ENCODE peak calls at places on chromosomes 5 and 9, in seven cellular contexts. One of them, this sample, is unnamed. For H3K9me3, the result is how much of the 10 kb centered on the place peaks cover.

GRCh38 chr5:43155394-43156096 is 34.8 kb downstream of the ZNF131 start:
- DNase-seq in CD8-positive, alpha-beta T cell: no peak
- DNase-seq in naive thymus-derived CD4-positive, alpha-beta T cell: no peak
- DNase-seq in pancreas: no peak
- DNase-seq in cardiac muscle cell: peak
- DNase-seq in SJSA1: no peak
- DNase-seq in ovary: no peak
- DNase-seq in this sample: no peak

GRCh38 chr9:93053781-93054331 is 4.6 kb upstream of the SUSD3 start:
- DNase-seq in CD8-positive, alpha-beta T cell: no peak
- DNase-seq in naive thymus-derived CD4-positive, alpha-beta T cell: no peak
- DNase-seq in pancreas: no peak
- DNase-seq in cardiac muscle cell: no peak
- DNase-seq in SJSA1: no peak
- DNase-seq in ovary: peak
- DNase-seq in this sample: no peak

GRCh38 chr9:123016631-123017030 is 16.8 kb upstream of the GPR21 start:
- DNase-seq in CD8-positive, alpha-beta T cell: no peak
- DNase-seq in naive thymus-derived CD4-positive, alpha-beta T cell: no peak
- DNase-seq in pancreas: no peak
- DNase-seq in cardiac muscle cell: no peak
- DNase-seq in SJSA1: no peak
- DNase-seq in ovary: no peak
- DNase-seq in this sample: no peak

GRCh38 chr9:129351642-129352151 is 173.6 kb upstream of the IER5L start:
- DNase-seq in CD8-positive, alpha-beta T cell: no peak
- DNase-seq in naive thymus-derived CD4-positive, alpha-beta T cell: no peak
- DNase-seq in pancreas: no peak
- DNase-seq in cardiac muscle cell: no peak
- DNase-seq in SJSA1: no peak
- DNase-seq in ovary: no peak
- DNase-seq in this sample: no peak

GRCh38 chr5:80703747-80704146 is 49.0 kb upstream of the DHFR start:
- DNase-seq in CD8-positive, alpha-beta T cell: no peak
- DNase-seq in naive thymus-derived CD4-positive, alpha-beta T cell: no peak
- DNase-seq in pancreas: no peak
- DNase-seq in cardiac muscle cell: no peak
- DNase-seq in SJSA1: no peak
- DNase-seq in ovary: no peak
- DNase-seq in this sample: no peak

GRCh38 chr9:106835840-106836239 is 27.1 kb upstream of the ZNF462 start:
- DNase-seq in CD8-positive, alpha-beta T cell: no peak
- DNase-seq in naive thymus-derived CD4-positive, alpha-beta T cell: no peak
- DNase-seq in pancreas: no peak
- DNase-seq in cardiac muscle cell: no peak
- DNase-seq in SJSA1: no peak
- DNase-seq in ovary: no peak
- DNase-seq in this sample: no peak

GRCh38 chr9:134968011-134968822 is 50.5 kb upstream of the FCN1 start:
- DNase-seq in CD8-positive, alpha-beta T cell: no peak
- DNase-seq in naive thymus-derived CD4-positive, alpha-beta T cell: no peak
- DNase-seq in pancreas: peak
- DNase-seq in cardiac muscle cell: peak
- DNase-seq in SJSA1: no peak
- DNase-seq in ovary: no peak
- DNase-seq in this sample: peak

GRCh38 chr5:142012792-142013388 is at the start of gene GNPDA1:
- DNase-seq in CD8-positive, alpha-beta T cell: peak
- DNase-seq in naive thymus-derived CD4-positive, alpha-beta T cell: peak
- DNase-seq in pancreas: peak
- DNase-seq in cardiac muscle cell: peak
- DNase-seq in SJSA1: peak
- DNase-seq in ovary: peak
- DNase-seq in this sample: peak

GRCh38 chr9:130138791-130139190 is 33.4 kb upstream of the NCS1 start:
- DNase-seq in CD8-positive, alpha-beta T cell: no peak
- DNase-seq in naive thymus-derived CD4-positive, alpha-beta T cell: peak
- DNase-seq in pancreas: no peak
- DNase-seq in cardiac muscle cell: peak
- DNase-seq in SJSA1: peak
- DNase-seq in ovary: peak
- DNase-seq in this sample: no peak

GRCh38 chr5:142364251-142365145 is 39.7 kb upstream of the SPRY4 start:
- DNase-seq in CD8-positive, alpha-beta T cell: no peak
- DNase-seq in naive thymus-derived CD4-positive, alpha-beta T cell: no peak
- DNase-seq in pancreas: no peak
- DNase-seq in cardiac muscle cell: no peak
- DNase-seq in SJSA1: no peak
- DNase-seq in ovary: no peak
- DNase-seq in this sample: no peak

GRCh38 chr5:88677943-88678779 is 204.8 kb downstream of the MEF2C start:
- DNase-seq in CD8-positive, alpha-beta T cell: no peak
- DNase-seq in naive thymus-derived CD4-positive, alpha-beta T cell: no peak
- DNase-seq in pancreas: no peak
- DNase-seq in cardiac muscle cell: no peak
- DNase-seq in SJSA1: no peak
- DNase-seq in ovary: no peak
- DNase-seq in this sample: no peak

GRCh38 chr9:91162311-91162710 is 199.4 kb downstream of the AUH start:
- DNase-seq in CD8-positive, alpha-beta T cell: no peak
- DNase-seq in naive thymus-derived CD4-positive, alpha-beta T cell: no peak
- DNase-seq in pancreas: no peak
- DNase-seq in cardiac muscle cell: no peak
- DNase-seq in SJSA1: no peak
- DNase-seq in ovary: no peak
- DNase-seq in this sample: no peak

GRCh38 chr5:53069626-53070025 is 39.9 kb downstream of the MOCS2 start:
- DNase-seq in CD8-positive, alpha-beta T cell: no peak
- DNase-seq in naive thymus-derived CD4-positive, alpha-beta T cell: no peak
- DNase-seq in pancreas: no peak
- DNase-seq in cardiac muscle cell: no peak
- DNase-seq in SJSA1: peak
- DNase-seq in ovary: no peak
- DNase-seq in this sample: no peak

GRCh38 chr5:35313296-35313695 is 83.0 kb upstream of the PRLR start:
- DNase-seq in CD8-positive, alpha-beta T cell: no peak
- DNase-seq in naive thymus-derived CD4-positive, alpha-beta T cell: no peak
- DNase-seq in pancreas: no peak
- DNase-seq in cardiac muscle cell: no peak
- DNase-seq in SJSA1: no peak
- DNase-seq in ovary: no peak
- DNase-seq in this sample: no peak

GRCh38 chr5:68330564-68330963 is 115.0 kb downstream of the PIK3R1 start:
- DNase-seq in CD8-positive, alpha-beta T cell: no peak
- DNase-seq in naive thymus-derived CD4-positive, alpha-beta T cell: no peak
- DNase-seq in pancreas: no peak
- DNase-seq in cardiac muscle cell: no peak
- DNase-seq in SJSA1: no peak
- DNase-seq in ovary: no peak
- DNase-seq in this sample: no peak

GRCh38 chr5:44987026-44987425 is 178.3 kb downstream of the MRPS30 start:
- DNase-seq in CD8-positive, alpha-beta T cell: no peak
- DNase-seq in naive thymus-derived CD4-positive, alpha-beta T cell: no peak
- DNase-seq in pancreas: no peak
- DNase-seq in cardiac muscle cell: no peak
- DNase-seq in SJSA1: no peak
- DNase-seq in ovary: no peak
- DNase-seq in this sample: no peak
- H3K9me3 ChIP-seq in CD8-positive, alpha-beta T cell: under half
- H3K9me3 ChIP-seq in naive thymus-derived CD4-positive, alpha-beta T cell: under half
- H3K9me3 ChIP-seq in pancreas: under half
- H3K9me3 ChIP-seq in cardiac muscle cell: under half
- H3K9me3 ChIP-seq in SJSA1: under half
- H3K9me3 ChIP-seq in ovary: under half
- H3K9me3 ChIP-seq in this sample: under half

DNA sequence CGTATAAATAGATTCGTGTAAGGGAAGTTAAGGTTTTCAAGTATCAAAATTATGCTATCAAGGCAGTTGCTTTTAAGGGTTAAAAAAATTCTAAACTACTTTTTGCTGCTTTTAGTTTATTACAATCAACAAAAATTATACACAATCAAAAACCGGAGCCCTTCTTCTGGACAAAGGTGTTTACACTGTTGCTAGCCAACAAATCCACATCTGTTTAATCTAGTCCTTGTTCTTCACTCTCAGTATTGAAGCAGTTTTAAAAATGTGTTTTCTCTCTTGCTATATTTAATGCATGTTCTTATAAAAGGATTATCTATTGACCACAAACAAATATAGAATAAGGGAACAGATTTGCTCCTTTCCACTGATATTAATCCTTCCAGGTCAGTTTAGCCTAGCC is 2.5 kb downstream of the FEM1C start:
- DNase-seq in CD8-positive, alpha-beta T cell: no peak
- DNase-seq in naive thymus-derived CD4-positive, alpha-beta T cell: no peak
- DNase-seq in pancreas: no peak
- DNase-seq in cardiac muscle cell: no peak
- DNase-seq in SJSA1: no peak
- DNase-seq in ovary: no peak
- DNase-seq in this sample: no peak
- H3K4me3 ChIP-seq in CD8-positive, alpha-beta T cell: no peak
- H3K4me3 ChIP-seq in naive thymus-derived CD4-positive, alpha-beta T cell: peak
- H3K4me3 ChIP-seq in pancreas: peak
- H3K4me3 ChIP-seq in cardiac muscle cell: peak
- H3K4me3 ChIP-seq in SJSA1: peak
- H3K4me3 ChIP-seq in ovary: peak
- H3K4me3 ChIP-seq in this sample: peak

DNA sequence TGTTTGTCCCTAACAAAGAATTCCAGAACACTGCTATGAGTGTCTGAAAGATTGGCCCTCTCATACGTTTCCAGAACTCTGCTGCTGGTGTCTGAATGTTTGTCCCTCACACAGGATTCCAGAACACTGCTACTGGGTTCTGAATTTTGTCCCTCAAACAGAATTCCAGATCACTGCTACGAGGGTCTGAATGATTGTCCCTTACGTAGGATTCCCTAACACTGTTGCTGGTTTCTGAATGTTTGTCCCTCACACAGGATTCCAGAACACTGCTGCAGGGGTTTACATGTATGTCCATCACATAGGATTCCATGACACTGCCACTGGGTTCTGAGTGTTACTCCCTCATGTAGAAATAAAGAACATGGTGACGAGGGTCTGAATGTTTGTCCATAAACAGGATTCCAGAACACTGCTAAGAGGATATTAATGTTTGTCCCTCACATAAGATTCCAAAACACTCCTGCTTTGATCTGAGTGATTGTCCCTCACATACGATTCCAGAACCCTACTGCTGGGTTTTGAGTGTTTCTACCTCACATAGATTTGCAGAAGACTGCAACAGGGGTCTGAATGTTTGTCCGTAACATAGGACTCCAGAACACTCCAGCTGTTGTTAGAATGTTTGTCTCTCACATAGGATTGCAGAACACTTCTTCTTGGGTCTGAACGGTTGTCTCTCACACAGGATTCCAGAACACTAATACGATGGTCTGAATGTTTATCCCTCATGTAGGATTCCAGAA is 214.4 kb downstream of the FOXD4L6 start:
- DNase-seq in CD8-positive, alpha-beta T cell: no peak
- DNase-seq in naive thymus-derived CD4-positive, alpha-beta T cell: no peak
- DNase-seq in pancreas: no peak
- DNase-seq in cardiac muscle cell: no peak
- DNase-seq in SJSA1: no peak
- DNase-seq in ovary: no peak
- DNase-seq in this sample: no peak
- H3K9me3 ChIP-seq in CD8-positive, alpha-beta T cell: half or more
- H3K9me3 ChIP-seq in naive thymus-derived CD4-positive, alpha-beta T cell: under half
- H3K9me3 ChIP-seq in pancreas: under half
- H3K9me3 ChIP-seq in cardiac muscle cell: under half
- H3K9me3 ChIP-seq in SJSA1: under half
- H3K9me3 ChIP-seq in ovary: half or more
- H3K9me3 ChIP-seq in this sample: under half

DNA sequence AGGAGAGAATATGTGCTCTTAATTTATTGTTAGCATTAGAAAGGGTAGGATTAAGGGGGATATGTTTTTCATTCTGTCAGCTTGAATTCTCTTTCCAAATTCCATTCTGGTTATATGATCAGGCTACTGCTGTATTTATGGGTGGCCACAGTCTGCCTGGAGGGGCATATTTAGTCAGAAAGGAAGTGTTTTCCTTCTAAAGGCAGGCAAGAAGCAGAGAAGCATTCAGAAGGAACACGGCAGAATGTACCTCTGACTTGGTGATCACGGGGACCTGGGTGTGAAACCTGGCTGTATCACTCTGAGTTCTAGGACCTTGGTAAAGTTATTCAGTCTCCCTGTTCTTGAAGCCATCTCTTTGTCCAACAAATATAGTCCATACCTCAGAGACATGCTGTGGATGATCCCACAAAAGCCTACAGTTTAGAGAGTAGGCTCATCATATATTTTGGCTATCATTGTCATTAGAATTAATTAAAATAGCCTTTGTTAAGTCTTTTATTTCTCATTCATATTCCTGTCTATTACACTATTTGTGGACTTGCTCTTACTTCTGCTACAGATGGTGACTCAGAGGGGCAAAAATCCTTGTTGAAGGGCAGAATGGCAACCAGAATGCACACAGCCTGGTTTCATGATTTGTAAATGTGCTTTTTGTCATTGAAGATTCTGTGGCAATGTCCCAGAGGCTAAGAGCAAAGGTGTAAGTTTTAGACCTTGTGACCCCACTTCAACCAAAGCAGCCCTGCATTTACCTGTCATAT is 2.7 kb downstream of the TNC start:
- DNase-seq in CD8-positive, alpha-beta T cell: no peak
- DNase-seq in naive thymus-derived CD4-positive, alpha-beta T cell: no peak
- DNase-seq in pancreas: no peak
- DNase-seq in cardiac muscle cell: no peak
- DNase-seq in SJSA1: peak
- DNase-seq in ovary: no peak
- DNase-seq in this sample: no peak
- H3K4me3 ChIP-seq in CD8-positive, alpha-beta T cell: no peak
- H3K4me3 ChIP-seq in naive thymus-derived CD4-positive, alpha-beta T cell: no peak
- H3K4me3 ChIP-seq in pancreas: no peak
- H3K4me3 ChIP-seq in cardiac muscle cell: no peak
- H3K4me3 ChIP-seq in SJSA1: no peak
- H3K4me3 ChIP-seq in ovary: peak
- H3K4me3 ChIP-seq in this sample: no peak

DNA sequence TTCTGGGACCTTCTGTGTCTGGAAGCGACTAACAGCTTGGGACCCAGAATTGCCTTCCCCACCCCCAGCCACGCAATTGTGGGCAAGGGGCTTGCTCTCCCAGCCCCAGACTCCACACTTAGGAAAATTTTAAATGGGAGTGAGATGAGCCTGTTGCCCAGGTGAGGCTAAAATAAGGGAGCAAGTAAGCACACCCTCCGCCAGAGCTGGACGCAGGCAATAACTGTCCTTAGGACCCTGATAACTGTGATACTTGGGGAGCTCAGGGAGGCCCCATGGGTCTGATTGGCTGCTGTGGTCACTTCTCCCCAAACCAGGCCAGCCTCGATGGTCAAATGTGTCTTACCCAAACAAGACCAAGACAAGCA is 13.3 kb downstream of the ABO start:
- DNase-seq in CD8-positive, alpha-beta T cell: no peak
- DNase-seq in naive thymus-derived CD4-positive, alpha-beta T cell: no peak
- DNase-seq in pancreas: no peak
- DNase-seq in cardiac muscle cell: no peak
- DNase-seq in SJSA1: no peak
- DNase-seq in ovary: no peak
- DNase-seq in this sample: no peak
- H3K9me3 ChIP-seq in CD8-positive, alpha-beta T cell: under half
- H3K9me3 ChIP-seq in naive thymus-derived CD4-positive, alpha-beta T cell: under half
- H3K9me3 ChIP-seq in pancreas: under half
- H3K9me3 ChIP-seq in cardiac muscle cell: under half
- H3K9me3 ChIP-seq in SJSA1: under half
- H3K9me3 ChIP-seq in ovary: under half
- H3K9me3 ChIP-seq in this sample: under half

This sample was measured in Caco-2.